ENCODE peak calls at places on chromosomes 7 and 10, in five cellular contexts. P is HepG2, A is SK-N-SH, Z is ovary, N is tibial nerve. Q is an unnamed sample.

GRCh38 chr10:61780732-61781131 is 118.0 kb downstream of the CABCOCO1 start:
- DNase-seq in P (no peak), A (no peak), Z (no peak), N (no peak), Q (no peak)

GRCh38 chr7:78434281-78434680 is 635.7 kb downstream of the PHTF2 start:
- DNase-seq in P (no peak), A (no peak), Z (no peak), N (no peak), Q (no peak)

GRCh38 chr10:131653550-131654470 is 247.0 kb upstream of the PPP2R2D start:
- DNase-seq in P (no peak), A (no peak), Z (no peak), N (no peak), Q (peak; percentile 61)

GRCh38 chr10:87887548-87888289 is 24.3 kb downstream of the PTEN start:
- DNase-seq in P (no peak), A (no peak), Z (no peak), N (no peak), Q (no peak)

GRCh38 chr10:13990918-13991317 is 339.8 kb downstream of the FRMD4A start:
- DNase-seq in P (no peak), A (no peak), Z (peak; percentile 72), N (peak; percentile 37), Q (no peak)

GRCh38 chr10:79342811-79343541 is 4.3 kb upstream of the PPIF start:
- DNase-seq in P (no peak), A (no peak), Z (no peak), N (no peak), Q (peak; percentile 78)

GRCh38 chr7:64640504-64640903 is 25.4 kb upstream of the ZNF107 start:
- DNase-seq in P (no peak), A (no peak), Z (no peak), N (no peak), Q (no peak)

GRCh38 chr7:77200542-77200941 is 923 bp upstream of the FGL2 start:
- DNase-seq in P (no peak), A (no peak), Z (no peak), N (no peak), Q (no peak)

GRCh38 chr10:132848306-132848705 is 62.4 kb upstream of the NKX6-2 start:
- DNase-seq in P (no peak), A (peak; percentile 54), Z (peak; percentile 24), N (no peak), Q (peak; percentile 65)

GRCh38 chr7:105399043-105399725 is 10.5 kb upstream of the SRPK2 start:
- DNase-seq in P (peak; percentile 16), A (peak; percentile 51), Z (no peak), N (no peak), Q (no peak)

GRCh38 chr7:158957921-158958471 is 101.6 kb downstream of the DYNC2I1 start:
- DNase-seq in P (no peak), A (peak; percentile 79), Z (no peak), N (no peak), Q (peak; percentile 85)

GRCh38 chr7:78400038-78400437 is 601.5 kb downstream of the PHTF2 start:
- DNase-seq in P (no peak), A (no peak), Z (no peak), N (no peak), Q (no peak)

GRCh38 chr7:50393547-50394252 is 56.5 kb downstream of the FIGNL1 start:
- DNase-seq in P (no peak), A (no peak), Z (no peak), N (no peak), Q (no peak)

GRCh38 chr7:39085590-39086049 is 107.9 kb downstream of the POU6F2 start:
- DNase-seq in P (no peak), A (no peak), Z (no peak), N (no peak), Q (no peak)

GRCh38 chr7:111532625-111533024 is 29.7 kb downstream of the IMMP2L start:
- DNase-seq in P (no peak), A (peak; percentile 15), Z (no peak), N (no peak), Q (no peak)

GRCh38 chr7:35474100-35474499 is 220.2 kb upstream of the TBX20 start:
- DNase-seq in P (no peak), A (no peak), Z (no peak), N (no peak), Q (no peak)

GRCh38 chr7:28842769-28843295 is 115.3 kb downstream of the TRIL start:
- DNase-seq in P (no peak), A (no peak), Z (no peak), N (no peak), Q (no peak)

GRCh38 chr10:131921191-131921590 is 20.4 kb downstream of the PPP2R2D start:
- DNase-seq in P (no peak), A (no peak), Z (no peak), N (no peak), Q (no peak)

GRCh38 chr10:99859585-99859984 is 77.1 kb downstream of the ABCC2 start:
- DNase-seq in P (peak; percentile 52), A (peak; percentile 31), Z (no peak), N (no peak), Q (no peak)

GRCh38 chr10:69731184-69731583 is 70.5 kb upstream of the COL13A1 start:
- DNase-seq in P (no peak), A (no peak), Z (no peak), N (no peak), Q (no peak)

GRCh38 chr10:35563266-35563891 is 41.8 kb upstream of the GJD4 start:
- DNase-seq in P (peak; percentile 64), A (peak; percentile 79), Z (peak; percentile 62), N (peak; percentile 33), Q (no peak)

GRCh38 chr7:141754939-141755338 is 9.0 kb upstream of the TAS2R3 start:
- DNase-seq in P (peak; percentile 46), A (peak; percentile 43), Z (no peak), N (no peak), Q (no peak)

GRCh38 chr7:55245271-55245723 is 119.8 kb upstream of the LANCL2 start:
- DNase-seq in P (peak; percentile 4), A (no peak), Z (no peak), N (no peak), Q (no peak)

GRCh38 chr10:98357208-98357836 is 57.7 kb downstream of the PYROXD2 start:
- DNase-seq in P (no peak), A (no peak), Z (no peak), N (no peak), Q (no peak)

GRCh38 chr7:98202367-98203195 is 8.7 kb upstream of the BHLHA15 start:
- DNase-seq in P (no peak), A (no peak), Z (no peak), N (no peak), Q (no peak)

GRCh38 chr10:78960316-78960800 is 108.4 kb upstream of the ZMIZ1 start:
- DNase-seq in P (no peak), A (no peak), Z (peak; percentile 81), N (peak; percentile 79), Q (no peak)

GRCh38 chr7:19681596-19681995 is 27.2 kb downstream of the POLR1F start:
- DNase-seq in P (no peak), A (no peak), Z (no peak), N (no peak), Q (no peak)

GRCh38 chr10:6012506-6012905 is 35.2 kb upstream of the IL15RA start:
- DNase-seq in P (no peak), A (no peak), Z (no peak), N (no peak), Q (no peak)

GRCh38 chr10:11444531-11445228 is 166.8 kb downstream of the USP6NL start:
- DNase-seq in P (no peak), A (no peak), Z (no peak), N (no peak), Q (peak; percentile 65)

GRCh38 chr10:79268717-79269116 is 78.6 kb upstream of the PPIF start:
- DNase-seq in P (no peak), A (no peak), Z (no peak), N (no peak), Q (no peak)

GRCh38 chr10:69629897-69630650 is at the start of gene FAM241B:
- DNase-seq in P (no peak), A (peak; percentile 97), Z (peak; percentile 69), N (peak; percentile 17), Q (peak; percentile 81)

GRCh38 chr7:82616059-82616723 is 172.6 kb upstream of the CACNA2D1 start:
- DNase-seq in P (no peak), A (no peak), Z (no peak), N (no peak), Q (no peak)

GRCh38 chr7:82615527-82615926 is 171.9 kb upstream of the CACNA2D1 start:
- DNase-seq in P (no peak), A (no peak), Z (no peak), N (no peak), Q (no peak)

DNA sequence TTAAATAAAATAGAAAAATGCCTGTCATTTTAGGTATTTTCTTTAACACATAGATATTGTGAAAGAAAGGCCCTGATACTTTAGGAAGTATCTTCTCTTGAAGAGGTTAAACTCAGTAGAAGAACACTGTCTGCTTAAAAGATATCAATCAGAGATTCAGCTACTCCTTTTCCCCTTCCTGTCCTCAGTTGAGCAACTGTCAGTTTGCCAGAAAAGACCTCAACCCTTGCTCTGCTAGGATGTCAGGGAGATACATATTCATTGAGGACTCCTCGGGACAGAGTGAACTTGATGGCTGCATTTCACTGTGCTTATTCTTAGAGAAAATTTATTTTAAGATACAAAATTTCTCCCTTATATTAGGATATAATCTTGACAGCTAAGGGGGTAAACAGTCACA is 173.6 kb upstream of the CACNA2D1 start:
- DNase-seq in P (no peak), A (no peak), Z (no peak), N (no peak), Q (no peak)
- H3K36me3 ChIP-seq in P (no peaks in the 10 kb centered on the region), A (no peaks in the 10 kb centered on the region), Z (no peaks in the 10 kb centered on the region), N (no peaks in the 10 kb centered on the region), Q (no peaks in the 10 kb centered on the region)

DNA sequence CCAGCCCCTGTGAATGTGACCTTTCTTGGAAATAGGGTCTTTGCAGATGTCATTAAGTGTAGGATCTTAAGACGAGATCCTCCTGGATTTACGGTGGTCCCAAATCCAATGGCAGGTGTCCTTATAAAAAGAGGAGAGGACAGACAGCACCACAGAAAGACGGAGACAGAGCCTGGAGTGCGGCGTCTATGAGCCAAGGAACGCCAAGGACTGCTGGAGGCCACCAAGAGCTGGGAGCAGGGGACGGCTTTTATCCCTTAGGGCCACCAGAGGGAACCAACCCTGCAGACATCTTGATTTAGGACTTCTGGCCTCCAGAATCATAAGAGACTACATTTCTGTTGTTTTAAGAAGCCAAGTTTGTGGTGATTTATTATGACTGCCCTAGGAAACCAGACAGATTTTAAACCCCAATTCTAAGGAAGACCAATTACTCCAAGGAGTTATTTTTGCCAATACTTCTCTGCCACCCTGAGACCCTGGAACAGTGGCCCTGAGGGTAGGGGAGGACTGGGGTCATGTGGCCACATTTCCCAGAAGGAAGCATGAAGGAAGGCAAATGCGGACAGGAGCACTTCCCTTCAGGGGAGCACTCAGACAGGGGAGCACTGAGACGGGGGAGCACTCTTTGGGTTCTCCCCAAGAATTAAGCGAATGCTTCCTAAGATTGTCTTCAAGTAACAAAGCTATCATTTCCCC is 67.6 kb downstream of the CHST15 start:
- DNase-seq in P (peak; percentile 48), A (peak; percentile 53), Z (no peak), N (no peak), Q (no peak)
- TF ChIP-seq CTCF in P (peak; percentile 47), A (no peak), Z (no peak), N (peak; percentile 20), Q (no peak)

GRCh38 chr7:150820148-150820547 is 19.6 kb downstream of the TMEM176A start:
- DNase-seq in P (no peak), A (no peak), Z (peak; percentile 26), N (no peak), Q (no peak)
- TF ChIP-seq EP300 in P (no peak), A (no peak), Z (no peak), N (no peak), Q (no peak)

GRCh38 chr10:32298066-32298812 is 48.7 kb downstream of the EPC1 start:
- DNase-seq in P (peak; percentile 21), A (no peak), Z (no peak), N (no peak), Q (no peak)
- H3K36me3 ChIP-seq in P (no peaks in the 10 kb centered on the region), A (peaks cover 5% of the 10 kb centered on the region), Z (no peaks in the 10 kb centered on the region), N (no peaks in the 10 kb centered on the region), Q (peaks cover 7% of the 10 kb centered on the region)

Q was measured in suprapubic skin.